ENCODE peak calls at places on chromosome 14, in four cellular contexts. One of them, this sample, is unnamed.

GRCh38 chr14:36829547-36829946 is 167.9 kb downstream of the PAX9 start:
- DNase-seq in MV-4-11: no peak
- DNase-seq in A549: no peak
- DNase-seq in lung microvascular endothelial cell: no peak
- DNase-seq in this sample: no peak

GRCh38 chr14:61192970-61193369 is 88.2 kb downstream of the TMEM30B start:
- DNase-seq in lung microvascular endothelial cell: no peak
- DNase-seq in A549: no peak
- DNase-seq in MV-4-11: no peak
- DNase-seq in this sample: no peak

GRCh38 chr14:57182760-57183503 is 85.8 kb downstream of the EXOC5 start:
- DNase-seq in A549: no peak
- DNase-seq in lung microvascular endothelial cell: no peak
- DNase-seq in MV-4-11: no peak
- DNase-seq in this sample: no peak

GRCh38 chr14:32805979-32806378 is 132.7 kb upstream of the NPAS3 start:
- DNase-seq in lung microvascular endothelial cell: no peak
- DNase-seq in A549: no peak
- DNase-seq in MV-4-11: no peak
- DNase-seq in this sample: no peak

GRCh38 chr14:95045255-95045701 is 112.1 kb downstream of the DICER1 start:
- DNase-seq in lung microvascular endothelial cell: no peak
- DNase-seq in MV-4-11: no peak
- DNase-seq in A549: no peak
- DNase-seq in this sample: no peak

GRCh38 chr14:65179918-65180724 is 77.8 kb upstream of the MAX start:
- DNase-seq in A549: peak; percentile 49
- DNase-seq in lung microvascular endothelial cell: peak; percentile 83
- DNase-seq in MV-4-11: peak; percentile 27
- DNase-seq in this sample: peak; percentile 64

GRCh38 chr14:105838107-105838506 is 311.7 kb downstream of the TMEM121 start:
- DNase-seq in lung microvascular endothelial cell: no peak
- DNase-seq in MV-4-11: no peak
- DNase-seq in A549: no peak
- DNase-seq in this sample: no peak

GRCh38 chr14:25215607-25216006 is 165.7 kb upstream of the STXBP6 start:
- DNase-seq in MV-4-11: no peak
- DNase-seq in A549: no peak
- DNase-seq in lung microvascular endothelial cell: no peak
- DNase-seq in this sample: no peak

GRCh38 chr14:96567289-96567899 is 65.2 kb downstream of the PAPOLA start:
- DNase-seq in lung microvascular endothelial cell: peak; percentile 44
- DNase-seq in MV-4-11: peak; percentile 32
- DNase-seq in A549: peak; percentile 31
- DNase-seq in this sample: peak; percentile 11

GRCh38 chr14:68874746-68875155 is 81.9 kb upstream of the ZFP36L1 start:
- DNase-seq in MV-4-11: no peak
- DNase-seq in lung microvascular endothelial cell: no peak
- DNase-seq in A549: no peak
- DNase-seq in this sample: no peak

GRCh38 chr14:85380891-85381290 is 149.1 kb upstream of the FLRT2 start:
- DNase-seq in lung microvascular endothelial cell: peak; percentile 26
- DNase-seq in MV-4-11: no peak
- DNase-seq in A549: no peak
- DNase-seq in this sample: peak; percentile 24

GRCh38 chr14:105351920-105352871 is 37.6 kb downstream of the PACS2 start:
- DNase-seq in lung microvascular endothelial cell: peak; percentile 89
- DNase-seq in A549: peak; percentile 93
- DNase-seq in MV-4-11: peak; percentile 74
- DNase-seq in this sample: peak; percentile 88